ENCODE peak calls at places on chromosomes 16 and 17, in six cellular contexts. One of them, this sample, is unnamed.

GRCh38 chr16:75589301-75589700 is 23.1 kb downstream of the GABARAPL2 start:
- DNase-seq in epithelial cell of prostate: no peak
- DNase-seq in psoas muscle: no peak
- DNase-seq in A549: no peak
- DNase-seq in fibroblast of mammary gland: no peak
- DNase-seq in glutamatergic neuron: no peak
- DNase-seq in this sample: no peak

GRCh38 chr17:81002409-81003361 is 11.0 kb downstream of the CHMP6 start:
- DNase-seq in epithelial cell of prostate: no peak
- DNase-seq in psoas muscle: peak; percentile 78
- DNase-seq in A549: no peak
- DNase-seq in fibroblast of mammary gland: peak; percentile 85
- DNase-seq in glutamatergic neuron: no peak
- DNase-seq in this sample: peak; percentile 60

GRCh38 chr16:31695667-31696066 is 168.0 kb downstream of the AHSP start:
- DNase-seq in epithelial cell of prostate: no peak
- DNase-seq in psoas muscle: no peak
- DNase-seq in A549: no peak
- DNase-seq in fibroblast of mammary gland: no peak
- DNase-seq in glutamatergic neuron: no peak
- DNase-seq in this sample: no peak

GRCh38 chr17:19755392-19755791 is 7.3 kb upstream of the ALDH3A1 start:
- DNase-seq in epithelial cell of prostate: no peak
- DNase-seq in psoas muscle: peak; percentile 40
- DNase-seq in A549: no peak
- DNase-seq in fibroblast of mammary gland: no peak
- DNase-seq in glutamatergic neuron: no peak
- DNase-seq in this sample: no peak

GRCh38 chr16:23929237-23929636 is 93.5 kb downstream of the PRKCB start:
- DNase-seq in epithelial cell of prostate: no peak
- DNase-seq in psoas muscle: no peak
- DNase-seq in A549: no peak
- DNase-seq in fibroblast of mammary gland: no peak
- DNase-seq in glutamatergic neuron: no peak
- DNase-seq in this sample: no peak

GRCh38 chr17:8793649-8794048 is 5.5 kb downstream of the MFSD6L start:
- DNase-seq in epithelial cell of prostate: no peak
- DNase-seq in psoas muscle: no peak
- DNase-seq in A549: no peak
- DNase-seq in fibroblast of mammary gland: no peak
- DNase-seq in glutamatergic neuron: no peak
- DNase-seq in this sample: no peak

GRCh38 chr17:61208301-61209098 is 191.1 kb upstream of the TBX2 start:
- DNase-seq in epithelial cell of prostate: no peak
- DNase-seq in psoas muscle: no peak
- DNase-seq in A549: peak; percentile 25
- DNase-seq in fibroblast of mammary gland: peak; percentile 51
- DNase-seq in glutamatergic neuron: no peak
- DNase-seq in this sample: no peak

GRCh38 chr17:19727466-19728113 is 11.2 kb upstream of the SLC47A2 start:
- DNase-seq in epithelial cell of prostate: peak; percentile 46
- DNase-seq in psoas muscle: peak; percentile 79
- DNase-seq in A549: peak; percentile 74
- DNase-seq in fibroblast of mammary gland: peak; percentile 89
- DNase-seq in glutamatergic neuron: no peak
- DNase-seq in this sample: peak; percentile 77

GRCh38 chr17:28950017-28950751 is 1.1 kb downstream of the PHF12 start:
- DNase-seq in epithelial cell of prostate: no peak
- DNase-seq in psoas muscle: peak; percentile 75
- DNase-seq in A549: peak; percentile 64
- DNase-seq in fibroblast of mammary gland: peak; percentile 40
- DNase-seq in glutamatergic neuron: peak; percentile 65
- DNase-seq in this sample: peak; percentile 81

GRCh38 chr17:17087424-17088103 is 45.3 kb downstream of the MPRIP start:
- DNase-seq in epithelial cell of prostate: no peak
- DNase-seq in psoas muscle: no peak
- DNase-seq in A549: no peak
- DNase-seq in fibroblast of mammary gland: no peak
- DNase-seq in glutamatergic neuron: peak; percentile 5
- DNase-seq in this sample: peak; percentile 73

GRCh38 chr17:31596382-31597323 is 205.2 kb downstream of the RAB11FIP4 start:
- DNase-seq in epithelial cell of prostate: peak; percentile 90
- DNase-seq in psoas muscle: peak; percentile 94
- DNase-seq in A549: peak; percentile 86
- DNase-seq in fibroblast of mammary gland: peak; percentile 97
- DNase-seq in glutamatergic neuron: peak; percentile 42
- DNase-seq in this sample: peak; percentile 84

GRCh38 chr17:40622509-40622928 is 25.1 kb downstream of the SMARCE1 start:
- DNase-seq in epithelial cell of prostate: no peak
- DNase-seq in psoas muscle: no peak
- DNase-seq in A549: no peak
- DNase-seq in fibroblast of mammary gland: no peak
- DNase-seq in glutamatergic neuron: no peak
- DNase-seq in this sample: no peak

GRCh38 chr16:81519298-81520150 is 74.9 kb downstream of the CMIP start:
- DNase-seq in epithelial cell of prostate: no peak
- DNase-seq in psoas muscle: peak; percentile 29
- DNase-seq in A549: no peak
- DNase-seq in fibroblast of mammary gland: no peak
- DNase-seq in glutamatergic neuron: no peak
- DNase-seq in this sample: no peak

GRCh38 chr16:70476272-70477020 is 22.1 kb downstream of the FCSK start:
- DNase-seq in epithelial cell of prostate: no peak
- DNase-seq in psoas muscle: no peak
- DNase-seq in A549: no peak
- DNase-seq in fibroblast of mammary gland: peak; percentile 71
- DNase-seq in glutamatergic neuron: no peak
- DNase-seq in this sample: peak; percentile 60

GRCh38 chr16:74280448-74280847 is 16.2 kb upstream of the PSMD7 start:
- DNase-seq in epithelial cell of prostate: no peak
- DNase-seq in psoas muscle: no peak
- DNase-seq in A549: no peak
- DNase-seq in fibroblast of mammary gland: no peak
- DNase-seq in glutamatergic neuron: no peak
- DNase-seq in this sample: no peak

GRCh38 chr17:35154486-35154885 is 6.9 kb downstream of the UNC45B start:
- DNase-seq in epithelial cell of prostate: no peak
- DNase-seq in psoas muscle: no peak
- DNase-seq in A549: no peak
- DNase-seq in fibroblast of mammary gland: no peak
- DNase-seq in glutamatergic neuron: no peak
- DNase-seq in this sample: no peak

GRCh38 chr16:11629071-11630030 is 38.9 kb upstream of the SNN start:
- DNase-seq in epithelial cell of prostate: no peak
- DNase-seq in psoas muscle: no peak
- DNase-seq in A549: no peak
- DNase-seq in fibroblast of mammary gland: no peak
- DNase-seq in glutamatergic neuron: no peak
- DNase-seq in this sample: peak; percentile 26

GRCh38 chr16:11201498-11202259 is 54.3 kb downstream of the SOCS1 start:
- DNase-seq in epithelial cell of prostate: peak; percentile 64
- DNase-seq in psoas muscle: no peak
- DNase-seq in A549: no peak
- DNase-seq in fibroblast of mammary gland: peak; percentile 85
- DNase-seq in glutamatergic neuron: no peak
- DNase-seq in this sample: peak; percentile 80

GRCh38 chr17:30600830-30601494 is 123.8 kb downstream of the GOSR1 start:
- DNase-seq in epithelial cell of prostate: no peak
- DNase-seq in psoas muscle: no peak
- DNase-seq in A549: peak; percentile 58
- DNase-seq in fibroblast of mammary gland: peak; percentile 18
- DNase-seq in glutamatergic neuron: no peak
- DNase-seq in this sample: no peak

This sample was measured in adrenal gland.